ENCODE peak calls at places on chromosomes 16 and 17, in four cellular contexts. One of them, this sample, is unnamed.

GRCh38 chr16:86128246-86128645 is 229.3 kb downstream of the IRF8 start:
- DNase-seq in HFFc6: no peak
- DNase-seq in endothelial cell: no peak
- DNase-seq in cardiac fibroblast: no peak
- DNase-seq in this sample: no peak

GRCh38 chr16:13110124-13110796 is 208.9 kb downstream of the SHISA9 start:
- DNase-seq in HFFc6: peak; percentile 22
- DNase-seq in endothelial cell: no peak
- DNase-seq in cardiac fibroblast: no peak
- DNase-seq in this sample: no peak

GRCh38 chr17:81706757-81707624 is 3.8 kb downstream of the MRPL12 start:
- DNase-seq in HFFc6: no peak
- DNase-seq in endothelial cell: no peak
- DNase-seq in cardiac fibroblast: no peak
- DNase-seq in this sample: no peak

GRCh38 chr16:685967-686366 is 1.8 kb upstream of the JMJD8 start:
- DNase-seq in HFFc6: peak; percentile 37
- DNase-seq in endothelial cell: peak; percentile 62
- DNase-seq in cardiac fibroblast: peak; percentile 39
- DNase-seq in this sample: no peak

GRCh38 chr16:81204794-81205680 is 33.5 kb upstream of the BCO1 start:
- DNase-seq in HFFc6: peak; percentile 35
- DNase-seq in endothelial cell: peak; percentile 29
- DNase-seq in cardiac fibroblast: peak; percentile 80
- DNase-seq in this sample: peak; percentile 27

GRCh38 chr17:70658840-70659239 is 489.5 kb downstream of the KCNJ2 start:
- DNase-seq in HFFc6: no peak
- DNase-seq in endothelial cell: no peak
- DNase-seq in cardiac fibroblast: no peak
- DNase-seq in this sample: no peak

GRCh38 chr16:85512716-85513115 is 100.4 kb upstream of the GSE1 start:
- DNase-seq in HFFc6: no peak
- DNase-seq in endothelial cell: no peak
- DNase-seq in cardiac fibroblast: no peak
- DNase-seq in this sample: no peak

GRCh38 chr17:32491371-32492280 is 4.8 kb downstream of the CDK5R1 start:
- DNase-seq in HFFc6: no peak
- DNase-seq in endothelial cell: no peak
- DNase-seq in cardiac fibroblast: no peak
- DNase-seq in this sample: no peak

GRCh38 chr16:30619207-30619606 is 9.0 kb upstream of the ZNF689 start:
- DNase-seq in HFFc6: no peak
- DNase-seq in endothelial cell: no peak
- DNase-seq in cardiac fibroblast: peak; percentile 34
- DNase-seq in this sample: no peak

GRCh38 chr17:62822080-62822904 is 14.2 kb upstream of the MARCHF10 start:
- DNase-seq in HFFc6: no peak
- DNase-seq in endothelial cell: no peak
- DNase-seq in cardiac fibroblast: peak; percentile 75
- DNase-seq in this sample: no peak

GRCh38 chr17:74485841-74486240 is 19.4 kb downstream of the CD300A start:
- DNase-seq in HFFc6: no peak
- DNase-seq in endothelial cell: no peak
- DNase-seq in cardiac fibroblast: no peak
- DNase-seq in this sample: no peak

GRCh38 chr17:47776330-47777197 is 43.5 kb downstream of the TBX21 start:
- DNase-seq in HFFc6: peak; percentile 36
- DNase-seq in endothelial cell: peak; percentile 46
- DNase-seq in cardiac fibroblast: peak; percentile 64
- DNase-seq in this sample: no peak

GRCh38 chr16:73240928-73241327 is 193.0 kb upstream of the ZFHX3 start:
- DNase-seq in HFFc6: no peak
- DNase-seq in endothelial cell: no peak
- DNase-seq in cardiac fibroblast: no peak
- DNase-seq in this sample: no peak

DNA sequence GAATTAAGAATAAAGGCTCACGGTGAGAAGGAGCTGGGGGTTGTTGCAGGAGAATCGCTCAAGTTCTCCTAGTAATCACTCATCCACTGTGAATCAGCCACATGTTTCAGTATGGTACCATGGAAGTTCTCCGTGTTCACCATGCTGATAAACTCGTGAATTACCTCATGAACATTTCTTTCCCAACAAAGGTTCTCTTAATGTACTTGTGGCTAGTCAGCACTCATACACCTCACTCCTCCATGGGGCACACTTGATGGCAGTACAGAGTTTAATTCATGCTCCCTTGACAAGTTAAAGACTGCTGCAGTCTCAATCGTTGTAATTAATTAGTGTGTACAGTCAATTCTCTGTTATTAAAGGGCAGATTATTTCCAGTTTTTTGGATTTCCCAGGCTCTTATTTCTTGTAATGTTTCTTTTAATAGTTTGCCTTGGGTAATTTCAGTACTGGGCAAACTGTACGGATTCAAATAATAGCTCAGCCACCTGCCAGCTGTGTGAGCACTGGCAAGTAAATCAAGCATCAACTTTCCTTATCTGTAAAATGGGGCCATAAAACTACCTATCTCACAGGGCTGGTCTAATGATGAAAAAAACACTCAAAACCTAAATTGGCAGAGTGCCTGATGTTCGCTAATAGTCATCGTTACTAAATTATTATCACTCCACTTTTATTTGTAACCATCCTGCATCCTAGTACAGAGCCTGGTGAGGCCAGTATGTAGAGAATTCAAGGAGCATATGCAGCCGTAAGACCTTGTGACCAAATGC is 6.1 kb downstream of the GOT2 start:
- DNase-seq in HFFc6: no peak
- DNase-seq in endothelial cell: no peak
- DNase-seq in cardiac fibroblast: no peak
- DNase-seq in this sample: no peak
- TF ChIP-seq CTCF in HFFc6: no peak
- TF ChIP-seq CTCF in endothelial cell: no peak
- TF ChIP-seq CTCF in cardiac fibroblast: no peak
- TF ChIP-seq CTCF in this sample: no peak

GRCh38 chr16:89170346-89171215 is 967 bp upstream of the CDH15 start:
- DNase-seq in HFFc6: no peak
- DNase-seq in endothelial cell: no peak
- DNase-seq in cardiac fibroblast: no peak
- DNase-seq in this sample: no peak
- TF ChIP-seq CTCF in HFFc6: no peak
- TF ChIP-seq CTCF in endothelial cell: no peak
- TF ChIP-seq CTCF in cardiac fibroblast: no peak
- TF ChIP-seq CTCF in this sample: no peak

GRCh38 chr16:16908058-16908457 is 529.1 kb downstream of the NPIPA7 start:
- DNase-seq in HFFc6: no peak
- DNase-seq in endothelial cell: no peak
- DNase-seq in cardiac fibroblast: no peak
- DNase-seq in this sample: no peak

GRCh38 chr16:16907089-16907488 is 528.1 kb downstream of the NPIPA7 start:
- DNase-seq in HFFc6: no peak
- DNase-seq in endothelial cell: no peak
- DNase-seq in cardiac fibroblast: no peak
- DNase-seq in this sample: no peak

GRCh38 chr16:16905850-16906249 is 526.9 kb downstream of the NPIPA7 start:
- DNase-seq in HFFc6: no peak
- DNase-seq in endothelial cell: no peak
- DNase-seq in cardiac fibroblast: no peak
- DNase-seq in this sample: no peak
- TF ChIP-seq CTCF in HFFc6: no peak
- TF ChIP-seq CTCF in endothelial cell: no peak
- TF ChIP-seq CTCF in cardiac fibroblast: no peak
- TF ChIP-seq CTCF in this sample: no peak

GRCh38 chr17:72535346-72535745 is 414.5 kb downstream of the SOX9 start:
- DNase-seq in HFFc6: no peak
- DNase-seq in endothelial cell: no peak
- DNase-seq in cardiac fibroblast: no peak
- DNase-seq in this sample: no peak
- TF ChIP-seq CTCF in HFFc6: no peak
- TF ChIP-seq CTCF in endothelial cell: no peak
- TF ChIP-seq CTCF in cardiac fibroblast: no peak
- TF ChIP-seq CTCF in this sample: no peak

This sample was measured in AG04450.